ENCODE peak calls at places on chromosomes 12 and 14, in seven cellular contexts. One of them, this sample, is unnamed.

GRCh38 chr14:103607039-103607668 is 21.9 kb upstream of the KLC1 start:
- DNase-seq in right cardiac atrium: peak
- DNase-seq in midbrain: peak
- DNase-seq in NCI-H1105 treated with DMSO at 0.1 percent for 48 hours: peak
- DNase-seq in tibial nerve: peak
- DNase-seq in cardiac muscle cell: peak
- DNase-seq in T follicular helper cell: peak
- DNase-seq in this sample: peak

GRCh38 chr12:104276192-104277131 is 27.1 kb upstream of the EID3 start:
- DNase-seq in right cardiac atrium: no peak
- DNase-seq in midbrain: no peak
- DNase-seq in NCI-H1105 treated with DMSO at 0.1 percent for 48 hours: peak
- DNase-seq in tibial nerve: no peak
- DNase-seq in cardiac muscle cell: no peak
- DNase-seq in T follicular helper cell: no peak
- DNase-seq in this sample: no peak

GRCh38 chr14:23071975-23072539 is 14.7 kb upstream of the CDH24 start:
- DNase-seq in right cardiac atrium: peak
- DNase-seq in midbrain: no peak
- DNase-seq in NCI-H1105 treated with DMSO at 0.1 percent for 48 hours: no peak
- DNase-seq in tibial nerve: no peak
- DNase-seq in cardiac muscle cell: peak
- DNase-seq in T follicular helper cell: no peak
- DNase-seq in this sample: peak

GRCh38 chr14:24232645-24233537 is at the start of gene GMPR2:
- DNase-seq in right cardiac atrium: no peak
- DNase-seq in midbrain: peak
- DNase-seq in NCI-H1105 treated with DMSO at 0.1 percent for 48 hours: peak
- DNase-seq in tibial nerve: no peak
- DNase-seq in cardiac muscle cell: no peak
- DNase-seq in T follicular helper cell: no peak
- DNase-seq in this sample: peak

GRCh38 chr12:46832084-46832704 is 6.4 kb upstream of the SLC38A4 start:
- DNase-seq in right cardiac atrium: no peak
- DNase-seq in midbrain: no peak
- DNase-seq in NCI-H1105 treated with DMSO at 0.1 percent for 48 hours: no peak
- DNase-seq in tibial nerve: no peak
- DNase-seq in cardiac muscle cell: no peak
- DNase-seq in T follicular helper cell: no peak
- DNase-seq in this sample: no peak

GRCh38 chr12:31524791-31525495 is 66.0 kb downstream of the DENND5B start:
- DNase-seq in right cardiac atrium: no peak
- DNase-seq in midbrain: no peak
- DNase-seq in NCI-H1105 treated with DMSO at 0.1 percent for 48 hours: no peak
- DNase-seq in tibial nerve: no peak
- DNase-seq in cardiac muscle cell: no peak
- DNase-seq in T follicular helper cell: no peak
- DNase-seq in this sample: no peak

GRCh38 chr14:103846569-103847438 is 571 bp downstream of the PPP1R13B start:
- DNase-seq in right cardiac atrium: peak
- DNase-seq in midbrain: no peak
- DNase-seq in NCI-H1105 treated with DMSO at 0.1 percent for 48 hours: peak
- DNase-seq in tibial nerve: no peak
- DNase-seq in cardiac muscle cell: peak
- DNase-seq in T follicular helper cell: no peak
- DNase-seq in this sample: peak

GRCh38 chr14:47365248-47365647 is 310.2 kb downstream of the MDGA2 start:
- DNase-seq in right cardiac atrium: peak
- DNase-seq in midbrain: peak
- DNase-seq in NCI-H1105 treated with DMSO at 0.1 percent for 48 hours: no peak
- DNase-seq in tibial nerve: no peak
- DNase-seq in cardiac muscle cell: no peak
- DNase-seq in T follicular helper cell: no peak
- DNase-seq in this sample: no peak

GRCh38 chr12:53862206-53862605 is 76.4 kb upstream of the HOXC13 start:
- DNase-seq in right cardiac atrium: no peak
- DNase-seq in midbrain: no peak
- DNase-seq in NCI-H1105 treated with DMSO at 0.1 percent for 48 hours: no peak
- DNase-seq in tibial nerve: no peak
- DNase-seq in cardiac muscle cell: no peak
- DNase-seq in T follicular helper cell: no peak
- DNase-seq in this sample: no peak

GRCh38 chr12:15044461-15044860 is 71.6 kb downstream of the PDE6H start:
- DNase-seq in right cardiac atrium: no peak
- DNase-seq in midbrain: no peak
- DNase-seq in NCI-H1105 treated with DMSO at 0.1 percent for 48 hours: no peak
- DNase-seq in tibial nerve: no peak
- DNase-seq in cardiac muscle cell: no peak
- DNase-seq in T follicular helper cell: no peak
- DNase-seq in this sample: no peak

GRCh38 chr12:47650469-47650868 is 55.4 kb downstream of the RPAP3 start:
- DNase-seq in right cardiac atrium: no peak
- DNase-seq in midbrain: no peak
- DNase-seq in NCI-H1105 treated with DMSO at 0.1 percent for 48 hours: no peak
- DNase-seq in tibial nerve: no peak
- DNase-seq in cardiac muscle cell: no peak
- DNase-seq in T follicular helper cell: no peak
- DNase-seq in this sample: no peak

GRCh38 chr12:104063712-104064030 is 660 bp upstream of the HCFC2 start:
- DNase-seq in right cardiac atrium: no peak
- DNase-seq in midbrain: no peak
- DNase-seq in NCI-H1105 treated with DMSO at 0.1 percent for 48 hours: peak
- DNase-seq in tibial nerve: no peak
- DNase-seq in cardiac muscle cell: no peak
- DNase-seq in T follicular helper cell: no peak
- DNase-seq in this sample: no peak

GRCh38 chr14:96253140-96253539 is 2.9 kb upstream of the BDKRB1 start:
- DNase-seq in right cardiac atrium: no peak
- DNase-seq in midbrain: no peak
- DNase-seq in NCI-H1105 treated with DMSO at 0.1 percent for 48 hours: no peak
- DNase-seq in tibial nerve: no peak
- DNase-seq in cardiac muscle cell: no peak
- DNase-seq in T follicular helper cell: no peak
- DNase-seq in this sample: no peak

This sample was measured in HAP-1.